ENCODE peak calls at places on chromosomes 12 and 14, in four cellular contexts. H is CD8-positive, alpha-beta T cell; C is stomach; Y is esophagus squamous epithelium. M is an unnamed sample.

GRCh38 chr12:94289551-94290312 is 141.4 kb downstream of the PLXNC1 start:
- DNase-seq in H (no peak), C (no peak), Y (no peak), M (peak)

GRCh38 chr14:75689012-75689411 is 28.0 kb downstream of the TTLL5 start:
- DNase-seq in H (no peak), C (no peak), Y (no peak), M (no peak)

GRCh38 chr12:21828111-21828775 is 53.7 kb upstream of the KCNJ8 start:
- DNase-seq in H (no peak), C (no peak), Y (no peak), M (no peak)

GRCh38 chr14:90519262-90519920 is 122.6 kb downstream of the CALM1 start:
- DNase-seq in H (no peak), C (no peak), Y (no peak), M (no peak)

GRCh38 chr12:46562625-46563228 is 190.2 kb upstream of the SLC38A2 start:
- DNase-seq in H (no peak), C (no peak), Y (no peak), M (peak)

GRCh38 chr12:56903374-56903773 is 30.8 kb downstream of the SDR9C7 start:
- DNase-seq in H (no peak), C (no peak), Y (no peak), M (no peak)

GRCh38 chr12:91001306-91001705 is 3.5 kb downstream of the EPYC start:
- DNase-seq in H (no peak), C (no peak), Y (no peak), M (no peak)

GRCh38 chr14:101835166-101835557 is 73.7 kb downstream of the PPP2R5C start:
- DNase-seq in H (no peak), C (no peak), Y (no peak), M (no peak)

GRCh38 chr14:33463731-33464130 is 487.1 kb downstream of the EGLN3 start:
- DNase-seq in H (no peak), C (no peak), Y (no peak), M (peak)

GRCh38 chr12:53380797-53381738 is 1.1 kb downstream of the SP1 start:
- DNase-seq in H (no peak), C (no peak), Y (no peak), M (no peak)

GRCh38 chr14:67738740-67739504 is 37.2 kb downstream of the RDH12 start:
- DNase-seq in H (no peak), C (peak), Y (no peak), M (peak)

GRCh38 chr14:99422220-99423010 is 58.2 kb downstream of the SETD3 start:
- DNase-seq in H (no peak), C (no peak), Y (no peak), M (no peak)

GRCh38 chr14:37416264-37416663 is 178.8 kb downstream of the FOXA1 start:
- DNase-seq in H (no peak), C (no peak), Y (no peak), M (no peak)

GRCh38 chr12:101459642-101460346 is 15.3 kb upstream of the SPIC start:
- DNase-seq in H (no peak), C (peak), Y (no peak), M (no peak)

GRCh38 chr14:23478109-23478698 is 8.7 kb downstream of the NGDN start:
- DNase-seq in H (peak), C (peak), Y (no peak), M (peak)

GRCh38 chr12:85280138-85280983 is at the start of gene ALX1:
- DNase-seq in H (no peak), C (no peak), Y (no peak), M (no peak)

GRCh38 chr14:51517116-51517515 is 134.6 kb upstream of the FRMD6 start:
- DNase-seq in H (no peak), C (no peak), Y (no peak), M (no peak)

GRCh38 chr12:4607056-4607455 is 41.8 kb downstream of the AKAP3 start:
- DNase-seq in H (no peak), C (no peak), Y (no peak), M (no peak)

GRCh38 chr14:90495357-90496276 is 98.8 kb downstream of the CALM1 start:
- DNase-seq in H (peak), C (peak), Y (no peak), M (peak)

GRCh38 chr14:65750906-65751305 is 338.4 kb downstream of the FUT8 start:
- DNase-seq in H (no peak), C (no peak), Y (no peak), M (no peak)

DNA sequence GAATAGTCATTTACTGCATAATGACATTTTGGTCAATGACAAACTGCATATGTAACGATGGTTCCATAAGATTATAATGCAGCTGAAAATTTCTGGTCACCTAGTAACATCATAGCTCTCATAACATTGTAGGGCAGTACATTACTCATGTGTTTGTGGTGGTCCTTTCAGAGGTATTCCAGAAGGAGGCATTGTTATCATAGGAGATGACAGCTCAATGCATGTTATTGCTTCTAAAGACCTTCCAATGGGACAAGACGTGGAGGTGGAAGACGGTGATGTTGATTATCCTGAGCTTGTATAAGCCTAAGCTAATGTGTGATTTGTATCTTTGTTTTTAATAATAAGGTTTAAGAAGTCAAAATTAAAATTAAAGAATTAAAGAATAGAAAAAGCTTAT is 43.8 kb upstream of the TSPAN11 start:
- DNase-seq in H (no peak), C (no peak), Y (no peak), M (no peak)
- TF ChIP-seq CTCF in H (no peak), C (no peak), Y (no peak), M (peak)

GRCh38 chr14:104221636-104222375 is 83.4 kb downstream of the KIF26A start:
- DNase-seq in H (no peak), C (no peak), Y (no peak), M (no peak)
- H3K4me3 ChIP-seq in H (no peak), C (no peak), Y (no peak), M (no peak)

DNA sequence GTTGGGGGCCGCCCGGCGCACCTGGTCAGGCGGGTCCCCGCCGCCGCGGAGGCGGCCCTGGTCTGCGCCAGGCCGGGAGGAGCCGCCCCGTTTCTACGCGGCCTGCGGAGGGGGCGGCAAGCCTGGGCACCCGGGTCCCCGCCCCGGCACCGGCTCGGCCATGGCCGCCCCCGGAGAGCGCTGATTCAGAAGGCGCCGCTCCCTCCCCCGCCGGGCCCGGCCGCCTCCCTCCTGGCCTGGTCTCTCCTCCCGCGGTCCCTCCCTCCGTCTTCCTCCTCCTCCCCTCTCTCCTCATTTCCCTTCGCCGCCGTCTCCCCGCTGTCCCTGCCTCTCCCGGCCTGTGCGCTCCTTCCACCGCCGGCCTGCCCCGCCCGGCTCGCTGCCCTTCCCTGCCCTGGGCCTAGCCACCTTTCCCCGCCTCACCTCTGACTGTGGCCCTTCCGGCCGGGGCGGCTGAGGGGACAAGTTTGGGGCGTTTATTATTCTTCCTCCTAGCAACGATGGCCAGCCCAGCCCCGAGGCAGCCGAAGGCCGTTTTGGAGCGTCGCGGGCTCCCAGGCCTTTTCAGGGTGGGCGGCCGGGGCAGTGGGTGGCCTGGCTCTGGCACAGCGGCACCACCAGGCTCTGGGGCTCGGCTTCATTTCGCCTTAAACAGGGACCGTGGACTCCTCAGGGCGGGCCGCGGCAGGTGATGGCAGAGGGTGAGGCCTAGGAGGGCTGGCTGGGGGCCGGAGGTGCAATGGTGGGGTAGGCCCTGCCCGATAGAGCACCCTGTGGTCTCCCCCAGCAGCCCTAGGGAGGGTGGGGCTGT is 768 bp downstream of the CEP170B start:
- DNase-seq in H (no peak), C (peak), Y (no peak), M (peak)
- TF ChIP-seq CTCF in H (no peak), C (no peak), Y (no peak), M (no peak)

GRCh38 chr12:54428050-54429013 is 9.3 kb upstream of the ITGA5 start:
- DNase-seq in H (no peak), C (no peak), Y (no peak), M (no peak)
- H3K4me3 ChIP-seq in H (no peak), C (no peak), Y (peak), M (no peak)

GRCh38 chr14:55589171-55589570 is 9.2 kb downstream of the KTN1 start:
- DNase-seq in H (no peak), C (no peak), Y (no peak), M (no peak)

GRCh38 chr14:55586411-55586810 is 6.4 kb downstream of the KTN1 start:
- DNase-seq in H (no peak), C (no peak), Y (no peak), M (no peak)

GRCh38 chr14:55588259-55588699 is 8.3 kb downstream of the KTN1 start:
- DNase-seq in H (no peak), C (no peak), Y (no peak), M (no peak)

GRCh38 chr14:55585854-55586253 is 5.8 kb downstream of the KTN1 start:
- DNase-seq in H (no peak), C (no peak), Y (no peak), M (no peak)

DNA sequence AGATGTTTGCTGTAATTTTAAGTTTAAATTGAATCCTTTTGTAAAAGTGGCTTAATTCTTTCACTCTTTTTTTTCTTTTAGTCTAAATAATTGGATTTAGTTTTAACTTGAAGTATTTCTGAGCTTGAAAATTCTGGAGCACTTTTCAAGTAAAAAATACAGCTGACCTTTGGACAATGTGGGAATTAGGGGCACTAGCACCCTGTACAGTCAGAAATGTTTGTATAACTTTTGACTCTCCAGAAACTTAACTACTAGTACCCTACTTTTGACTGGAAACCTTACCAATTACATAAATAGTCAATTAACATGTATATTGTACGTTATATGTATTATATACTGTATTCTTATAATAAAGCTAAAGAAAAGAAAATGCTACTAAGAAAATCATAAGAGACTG is 7.8 kb downstream of the KTN1 start:
- DNase-seq in H (no peak), C (no peak), Y (no peak), M (no peak)
- TF ChIP-seq CTCF in H (no peak), C (no peak), Y (no peak), M (no peak)

GRCh38 chr14:26595922-26596721 is 1.7 kb downstream of the NOVA1 start:
- DNase-seq in H (no peak), C (no peak), Y (no peak), M (no peak)
- H3K4me3 ChIP-seq in H (no peak), C (peak), Y (peak), M (peak)

GRCh38 chr14:54564799-54565235 is 2.1 kb upstream of the SAMD4A start:
- DNase-seq in H (no peak), C (no peak), Y (no peak), M (peak)

GRCh38 chr14:54566152-54566409 is 847 bp upstream of the SAMD4A start:
- DNase-seq in H (peak), C (no peak), Y (no peak), M (no peak)

GRCh38 chr14:54566410-54567223 is at the start of gene SAMD4A:
- DNase-seq in H (peak), C (peak), Y (peak), M (peak)

GRCh38 chr14:54564071-54564798 is 2.7 kb upstream of the SAMD4A start:
- DNase-seq in H (no peak), C (no peak), Y (no peak), M (peak)

DNA sequence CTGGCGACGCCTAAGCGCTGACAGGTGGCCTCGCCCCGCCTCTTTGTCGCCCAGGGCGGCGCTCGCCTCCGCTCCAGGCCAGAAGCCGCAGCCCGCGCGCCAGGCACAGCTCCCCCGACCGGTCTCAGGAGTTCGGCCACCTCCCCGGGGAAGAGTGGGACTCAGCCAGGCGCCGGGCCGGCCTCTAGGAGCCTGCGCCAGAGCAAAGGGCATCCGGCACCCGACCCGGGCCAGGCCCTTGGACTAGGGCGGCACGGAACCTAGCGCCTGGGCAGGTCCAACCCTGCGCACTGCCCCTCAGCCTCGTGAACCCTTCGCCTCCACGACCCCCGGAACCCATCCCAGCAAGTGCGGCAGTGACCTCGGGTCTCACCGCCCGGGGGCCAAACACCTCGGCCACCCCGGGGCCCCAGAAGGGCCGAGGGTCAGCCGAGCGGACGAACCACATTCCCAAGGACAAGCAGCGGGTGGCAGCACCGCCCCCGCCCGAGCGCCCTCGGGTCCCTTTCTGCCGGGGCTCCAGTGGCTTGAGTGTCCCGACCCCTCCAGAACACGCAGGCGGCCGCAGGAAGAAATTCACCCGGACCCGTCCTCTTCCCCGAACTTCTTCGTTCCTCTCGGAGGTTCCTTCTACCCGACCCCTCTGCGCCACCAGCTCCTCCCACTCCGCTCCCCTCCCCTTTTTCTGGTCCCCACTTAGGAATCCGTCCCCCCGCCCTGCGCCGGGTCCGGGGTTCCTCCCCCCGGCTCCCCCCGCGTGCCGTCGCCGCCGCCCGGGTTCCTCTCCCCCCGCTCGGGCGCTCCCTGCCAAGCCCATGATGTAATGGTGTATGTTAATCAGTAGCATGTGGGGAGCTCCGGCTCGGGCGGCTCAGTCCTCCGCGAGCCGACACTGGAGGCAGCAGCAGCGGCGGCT is 1.4 kb upstream of the SAMD4A start:
- DNase-seq in H (peak), C (peak), Y (peak), M (peak)
- TF ChIP-seq CTCF in H (no peak), C (peak), Y (peak), M (no peak)

DNA sequence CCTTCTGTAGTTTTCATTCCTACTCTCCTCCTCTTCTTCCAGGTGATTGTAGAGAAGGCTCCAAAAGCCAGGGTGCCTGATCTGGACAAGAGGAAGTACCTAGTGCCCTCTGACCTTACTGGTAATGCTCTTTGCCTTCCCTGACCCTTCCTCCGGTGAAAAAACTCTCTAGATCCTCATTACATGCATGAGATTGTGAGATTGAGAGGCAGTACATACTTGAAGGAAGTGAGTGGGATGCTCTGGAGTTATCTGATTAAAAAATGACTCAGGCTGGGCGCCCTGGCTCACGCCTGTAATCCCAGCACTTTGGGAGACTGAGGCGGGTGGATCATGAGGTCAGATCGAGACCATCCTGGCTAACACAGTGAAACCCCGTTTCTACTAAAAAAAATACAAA is 5.3 kb downstream of the GABARAPL1 start:
- DNase-seq in H (no peak), C (no peak), Y (no peak), M (no peak)
- H3K4me3 ChIP-seq in H (no peak), C (no peak), Y (no peak), M (no peak)

M was measured in astrocyte of the cerebellum.